ENCODE peak calls at places on chromosomes 1 and 21, in four cellular contexts. D, Q, P and H are unnamed samples.

GRCh38 chr1:52603680-52604501 is 1.7 kb downstream of the GPX7 start:
- DNase-seq in D (no peak), P (no peak), Q (no peak), H (no peak)

GRCh38 chr1:83704350-83704749 is 294.6 kb downstream of the TTLL7 start:
- DNase-seq in Q (no peak), D (no peak), P (no peak), H (no peak)

GRCh38 chr1:1197188-1197500 is 9.2 kb downstream of the TNFRSF18 start:
- DNase-seq in P (no peak), Q (no peak), D (no peak), H (no peak)

GRCh38 chr1:10965621-10966226 is 46.7 kb upstream of the TARDBP start:
- DNase-seq in P (peak), D (no peak), Q (no peak), H (peak)

GRCh38 chr1:45802343-45803298 is 791 bp upstream of the MAST2 start:
- DNase-seq in Q (peak), D (peak), P (no peak), H (peak)

GRCh38 chr1:180842052-180842451 is 70.6 kb upstream of the KIAA1614 start:
- DNase-seq in D (no peak), P (no peak), Q (no peak), H (no peak)

GRCh38 chr1:1433804-1434130 is 1.7 kb upstream of the VWA1 start:
- DNase-seq in P (no peak), Q (no peak), D (no peak), H (peak)

GRCh38 chr1:199857103-199857502 is 170.4 kb upstream of the NR5A2 start:
- DNase-seq in P (no peak), Q (no peak), D (no peak), H (no peak)

GRCh38 chr1:206608108-206608698 is 4.1 kb downstream of the EIF2D start:
- DNase-seq in P (no peak), D (no peak), Q (peak), H (no peak)

GRCh38 chr1:78758493-78758892 is 108.9 kb downstream of the IFI44 start:
- DNase-seq in D (no peak), P (no peak), Q (no peak), H (no peak)

GRCh38 chr1:87956072-87956471 is 627.4 kb downstream of the LMO4 start:
- DNase-seq in P (no peak), D (no peak), Q (no peak), H (no peak)

GRCh38 chr1:221394011-221394544 is 347.8 kb downstream of the DUSP10 start:
- DNase-seq in Q (no peak), P (no peak), D (no peak), H (no peak)

GRCh38 chr1:38327559-38327973 is 281.0 kb upstream of the POU3F1 start:
- DNase-seq in Q (no peak), D (no peak), P (no peak), H (no peak)

GRCh38 chr1:210739627-210740026 is 394.3 kb downstream of the KCNH1 start:
- DNase-seq in P (no peak), D (no peak), Q (no peak), H (no peak)

GRCh38 chr1:156419863-156420208 is 50.8 kb downstream of the RHBG start:
- DNase-seq in P (no peak), Q (peak), D (no peak), H (no peak)

GRCh38 chr1:211648336-211648735 is 27.1 kb downstream of the NEK2 start:
- DNase-seq in Q (peak), D (no peak), P (no peak), H (no peak)

GRCh38 chr1:225422795-225423517 is 4.9 kb downstream of the LBR start:
- DNase-seq in Q (no peak), D (no peak), P (no peak), H (no peak)

GRCh38 chr21:39612233-39613028 is at the start of gene B3GALT5:
- DNase-seq in P (no peak), Q (no peak), D (peak), H (no peak)

GRCh38 chr21:38914531-38915385 is 109.0 kb downstream of the ETS2 start:
- DNase-seq in P (no peak), Q (no peak), D (no peak), H (no peak)

GRCh38 chr1:58721247-58721820 is 21.5 kb upstream of the MYSM1 start:
- DNase-seq in P (no peak), Q (no peak), D (no peak), H (no peak)

GRCh38 chr1:174643206-174643605 is 195.4 kb downstream of the GPR52 start:
- DNase-seq in D (no peak), Q (no peak), P (no peak), H (no peak)

GRCh38 chr21:35779690-35780570 is 280.4 kb downstream of the SETD4 start:
- DNase-seq in P (no peak), Q (no peak), D (no peak), H (no peak)

GRCh38 chr21:38958940-38959685 is 153.4 kb downstream of the ETS2 start:
- DNase-seq in P (no peak), D (no peak), Q (peak), H (peak)

GRCh38 chr1:163063131-163064059 is 5.8 kb upstream of the RGS4 start:
- DNase-seq in P (no peak), Q (no peak), D (no peak), H (no peak)

DNA sequence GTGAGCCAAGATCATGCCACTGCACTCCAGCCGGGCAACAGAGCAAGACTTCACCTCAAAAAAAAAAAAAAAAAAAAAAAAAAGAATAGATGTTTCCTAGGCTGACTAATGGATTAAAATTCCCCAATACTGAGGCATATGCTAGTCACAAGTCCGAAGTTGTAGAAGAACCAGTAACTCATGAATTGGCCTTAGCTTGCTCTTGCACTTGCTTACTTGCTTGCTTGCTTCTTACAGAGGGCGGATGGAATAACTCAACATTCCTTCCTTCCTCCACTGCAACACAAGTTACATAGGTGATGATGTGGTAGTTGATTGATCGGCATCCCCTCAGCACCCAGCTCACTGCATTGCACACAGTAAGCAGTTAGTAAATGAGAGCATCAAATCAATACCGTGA is 2.8 kb upstream of the TARS2 start:
- DNase-seq in Q (no peak), D (no peak), P (no peak), H (no peak)
- TF ChIP-seq GABPA in Q (no peak), D (no peak), P (no peak), H (no peak)

GRCh38 chr1:2824999-2825398 is 23.5 kb upstream of the TTC34 start:
- DNase-seq in P (no peak), D (no peak), Q (no peak), H (no peak)
- TF ChIP-seq GABPA in P (no peak), D (no peak), Q (no peak), H (no peak)

DNA sequence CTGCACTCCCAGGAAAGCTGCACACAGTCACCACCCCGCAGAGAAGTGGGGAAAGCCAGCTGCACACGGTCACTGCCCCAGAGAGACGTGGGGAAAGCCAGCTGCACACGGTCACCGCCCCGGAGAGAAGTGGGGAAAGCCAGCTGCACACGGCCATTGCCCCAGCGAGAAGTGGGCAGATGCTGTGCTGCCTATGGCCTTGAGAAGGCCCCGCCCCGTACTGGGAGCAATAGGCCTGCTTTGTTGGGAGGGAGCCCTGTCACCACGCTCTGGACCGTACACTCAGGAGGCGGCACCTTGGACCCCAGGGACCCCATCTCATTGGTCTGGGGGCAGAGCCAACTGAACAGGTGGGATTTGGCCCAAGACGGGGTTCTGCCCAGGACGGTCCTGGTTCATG is 4.3 kb upstream of the GPR153 start:
- DNase-seq in Q (no peak), P (no peak), D (no peak), H (no peak)
- TF ChIP-seq GABPA in Q (no peak), P (no peak), D (no peak), H (no peak)

DNA sequence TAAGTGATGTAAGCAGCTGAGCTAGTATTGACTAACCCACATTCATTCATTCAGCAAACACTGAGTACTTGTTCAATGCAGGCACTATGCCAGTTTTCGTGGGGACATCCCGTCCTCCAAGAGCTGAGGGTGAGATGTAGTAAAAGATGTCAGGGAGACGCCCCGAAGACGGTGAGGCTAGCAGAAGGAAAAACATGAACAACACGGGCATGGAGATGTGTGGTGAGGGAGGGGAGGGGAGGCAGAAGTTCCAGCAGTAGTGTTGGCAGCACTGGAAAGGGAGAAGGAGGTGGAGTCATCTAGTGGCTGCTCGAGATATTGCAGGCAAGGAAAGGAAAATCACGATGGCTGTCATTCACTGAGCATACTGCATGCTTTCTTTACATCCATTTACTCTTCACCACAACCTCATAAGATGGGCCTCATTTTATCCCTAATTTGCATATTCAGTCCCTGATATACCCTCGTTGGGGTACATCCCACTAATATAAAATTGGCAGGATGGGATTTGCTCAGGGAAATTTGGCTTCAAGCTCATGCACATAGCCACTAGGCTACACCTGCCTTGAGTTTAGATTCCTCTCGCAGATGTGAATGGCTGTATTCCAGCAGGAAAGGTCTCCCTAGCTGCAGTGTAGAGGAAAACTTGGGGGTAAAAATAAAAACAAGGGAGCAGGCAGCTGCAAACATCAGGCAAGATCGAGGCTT is 14.5 kb downstream of the PDZK1IP1 start:
- DNase-seq in Q (peak), D (no peak), P (no peak), H (peak)
- TF ChIP-seq GABPA in Q (no peak), D (no peak), P (no peak), H (no peak)

DNA sequence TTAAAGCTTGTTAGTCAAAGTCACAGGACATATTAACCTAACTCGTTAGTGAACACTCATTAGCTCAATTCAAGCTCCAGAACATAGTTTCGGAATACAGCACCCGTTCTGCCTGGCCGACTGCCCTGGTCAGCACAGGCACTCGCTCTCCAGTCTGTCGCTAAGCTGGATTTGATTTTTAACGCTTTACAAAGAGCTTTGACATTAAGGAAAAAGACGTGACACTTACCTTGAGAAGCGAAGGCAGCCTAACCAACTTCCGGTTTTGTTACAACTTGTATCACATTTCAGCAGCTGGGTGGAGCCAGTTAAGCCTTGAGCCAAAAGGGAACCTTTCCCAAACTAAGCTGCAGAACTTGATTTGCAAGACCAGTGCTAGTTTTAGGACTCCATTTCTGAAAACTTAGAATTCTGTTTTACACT is at the start of gene FRRS1:
- DNase-seq in D (peak), P (peak), Q (peak), H (peak)
- TF ChIP-seq GABPA in D (no peak), P (no peak), Q (peak), H (no peak)

GRCh38 chr1:29577512-29577911 is 341.2 kb downstream of the PTPRU start:
- DNase-seq in D (no peak), Q (no peak), P (no peak), H (no peak)

GRCh38 chr1:29576510-29576909 is 340.2 kb downstream of the PTPRU start:
- DNase-seq in P (no peak), Q (no peak), D (no peak), H (no peak)

GRCh38 chr1:29574871-29575270 is 338.5 kb downstream of the PTPRU start:
- DNase-seq in D (no peak), Q (no peak), P (no peak), H (no peak)

GRCh38 chr1:29575826-29576225 is 339.5 kb downstream of the PTPRU start:
- DNase-seq in Q (no peak), P (no peak), D (no peak), H (no peak)

GRCh38 chr1:29575277-29575676 is 339.0 kb downstream of the PTPRU start:
- DNase-seq in D (no peak), P (no peak), Q (no peak), H (no peak)
- TF ChIP-seq GABPA in D (no peak), P (no peak), Q (no peak), H (no peak)

DNA sequence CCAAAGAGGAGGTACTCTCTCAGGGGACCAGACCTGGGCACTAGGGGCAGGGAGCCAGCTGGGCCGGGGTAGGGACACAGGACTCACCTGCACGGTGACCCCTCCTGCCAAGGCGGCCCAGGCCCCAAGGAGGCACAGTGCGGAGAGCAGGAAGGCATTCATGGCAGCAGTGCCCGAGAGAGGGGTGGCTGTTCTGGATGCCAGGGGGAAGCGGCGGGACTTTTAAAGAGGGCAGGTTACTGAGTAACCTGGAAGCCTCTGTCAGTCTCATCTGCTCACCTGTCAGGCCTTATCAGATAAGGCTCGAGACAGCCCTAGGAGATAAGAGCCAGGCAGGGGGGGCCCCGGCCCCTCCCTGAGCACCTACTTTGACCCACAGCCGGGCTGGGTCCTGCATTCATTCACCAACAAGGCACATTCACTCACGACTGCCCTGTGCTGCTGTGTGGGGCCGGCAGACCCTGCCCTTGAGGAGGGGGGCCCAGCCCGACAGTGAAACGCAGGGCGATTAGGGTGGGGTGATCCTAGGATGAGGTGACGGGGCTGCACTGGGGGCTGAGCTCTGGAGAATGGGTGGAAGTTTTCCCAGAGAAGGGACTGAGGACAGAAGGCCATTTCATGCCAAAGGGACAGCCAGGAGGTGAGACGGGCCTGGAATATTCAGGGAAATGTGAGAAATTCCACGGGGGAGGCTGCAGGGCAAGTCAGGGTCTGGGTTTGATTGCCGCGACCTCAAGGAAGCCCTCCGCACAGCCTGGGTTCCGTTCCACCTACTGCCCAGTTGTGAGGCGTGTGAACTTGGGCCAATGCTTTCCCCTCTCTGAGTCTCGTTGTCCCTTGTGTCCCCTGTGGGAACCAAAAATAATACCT is at the start of gene GUCA2A:
- DNase-seq in Q (no peak), D (no peak), P (no peak), H (no peak)
- TF ChIP-seq GABPA in Q (no peak), D (no peak), P (no peak), H (no peak)

GRCh38 chr21:44594406-44594916 is 2.2 kb upstream of the KRTAP10-6 start:
- DNase-seq in D (no peak), P (no peak), Q (no peak), H (no peak)
- TF ChIP-seq GABPA in D (no peak), P (no peak), Q (no peak), H (no peak)

GRCh38 chr1:85048296-85049064 is at the start of gene MCOLN3:
- DNase-seq in Q (peak), D (no peak), P (no peak), H (no peak)
- TF ChIP-seq GABPA in Q (no peak), D (no peak), P (peak), H (no peak)

GRCh38 chr1:39671793-39672550 is at the start of gene NT5C1A:
- DNase-seq in Q (peak), D (no peak), P (no peak), H (no peak)
- TF ChIP-seq GABPA in Q (no peak), D (no peak), P (no peak), H (no peak)